ENCODE peak calls at places on chromosomes 6 and 20, in eight cellular contexts. E, I, T, M, C, N, J and Z are unnamed samples.

GRCh38 chr6:159819932-159820640 is 20.0 kb downstream of the PNLDC1 start:
- DNase-seq in E (no peak), I (no peak), T (peak; percentile 70), M (peak; percentile 3), C (no peak), N (no peak), J (no peak), Z (no peak)

GRCh38 chr20:61271273-61272221 is 19.5 kb downstream of the CDH4 start:
- DNase-seq in E (peak; percentile 87), I (no peak), T (no peak), M (no peak), C (peak; percentile 21), N (peak; percentile 64), J (no peak), Z (no peak)

GRCh38 chr6:4637691-4638433 is 138.3 kb upstream of the CDYL start:
- DNase-seq in E (no peak), I (peak; percentile 86), T (no peak), M (peak; percentile 38), C (peak; percentile 86), N (no peak), J (no peak), Z (no peak)

GRCh38 chr20:18734525-18735189 is 78.9 kb upstream of the SCP2D1 start:
- DNase-seq in E (no peak), I (peak; percentile 11), T (no peak), M (no peak), C (peak; percentile 46), N (no peak), J (no peak), Z (no peak)

GRCh38 chr6:3766219-3766618 is 14.7 kb upstream of the PXDC1 start:
- DNase-seq in E (no peak), I (no peak), T (no peak), M (no peak), C (peak; percentile 36), N (no peak), J (no peak), Z (no peak)

GRCh38 chr6:37807656-37808055 is 11.9 kb upstream of the ZFAND3 start:
- DNase-seq in E (no peak), I (no peak), T (no peak), M (no peak), C (no peak), N (peak; percentile 47), J (no peak), Z (peak; percentile 95)

GRCh38 chr6:122610690-122611455 is 668 bp downstream of the PKIB start:
- DNase-seq in E (peak; percentile 19), I (no peak), T (no peak), M (no peak), C (peak; percentile 56), N (no peak), J (peak; percentile 47), Z (peak; percentile 77)

GRCh38 chr6:3919130-3919628 is 70.0 kb downstream of the FAM50B start:
- DNase-seq in E (no peak), I (peak; percentile 85), T (no peak), M (no peak), C (no peak), N (no peak), J (no peak), Z (no peak)

GRCh38 chr6:45272626-45273025 is 55.5 kb upstream of the RUNX2 start:
- DNase-seq in E (no peak), I (no peak), T (no peak), M (no peak), C (no peak), N (no peak), J (no peak), Z (no peak)

GRCh38 chr20:63204362-63204761 is 11.6 kb downstream of the YTHDF1 start:
- DNase-seq in E (no peak), I (no peak), T (no peak), M (no peak), C (no peak), N (no peak), J (no peak), Z (no peak)

GRCh38 chr6:31272856-31273626 is 1.1 kb upstream of the HLA-C start:
- DNase-seq in E (peak; percentile 10), I (no peak), T (no peak), M (no peak), C (no peak), N (no peak), J (no peak), Z (no peak)

GRCh38 chr20:9344080-9344920 is 170.1 kb upstream of the LAMP5 start:
- DNase-seq in E (peak; percentile 10), I (peak; percentile 65), T (no peak), M (no peak), C (peak; percentile 51), N (no peak), J (no peak), Z (peak; percentile 78)

GRCh38 chr6:20704325-20704724 is 170.1 kb downstream of the CDKAL1 start:
- DNase-seq in E (no peak), I (no peak), T (no peak), M (no peak), C (no peak), N (no peak), J (no peak), Z (no peak)

GRCh38 chr6:35298625-35299140 is 1.1 kb downstream of the DEF6 start:
- DNase-seq in E (no peak), I (no peak), T (no peak), M (no peak), C (no peak), N (no peak), J (no peak), Z (no peak)

GRCh38 chr6:125533710-125534397 is 215.6 kb upstream of the HEY2 start:
- DNase-seq in E (no peak), I (no peak), T (no peak), M (no peak), C (no peak), N (no peak), J (no peak), Z (no peak)

GRCh38 chr6:154488276-154488627 is 22.2 kb downstream of the CNKSR3 start:
- DNase-seq in E (no peak), I (peak; percentile 36), T (no peak), M (no peak), C (peak; percentile 57), N (no peak), J (no peak), Z (no peak)